ENCODE peak calls at places on chromosomes 2 and 18, in six cellular contexts. One of them, this sample, is unnamed.

GRCh38 chr2:136179602-136179975 is 61.6 kb upstream of the CXCR4 start:
- DNase-seq in upper lobe of right lung: no peak
- DNase-seq in AG09309: no peak
- DNase-seq in tibial artery: no peak
- DNase-seq in thyroid gland: no peak
- DNase-seq in H9: no peak
- DNase-seq in this sample: no peak

GRCh38 chr18:32373995-32374394 is 96.7 kb downstream of the GAREM1 start:
- DNase-seq in upper lobe of right lung: no peak
- DNase-seq in tibial artery: no peak
- DNase-seq in H9: no peak
- DNase-seq in thyroid gland: no peak
- DNase-seq in AG09309: no peak
- DNase-seq in this sample: no peak

GRCh38 chr2:159942149-159942548 is 120.3 kb downstream of the PLA2R1 start:
- DNase-seq in upper lobe of right lung: no peak
- DNase-seq in tibial artery: no peak
- DNase-seq in thyroid gland: no peak
- DNase-seq in H9: no peak
- DNase-seq in AG09309: no peak
- DNase-seq in this sample: no peak

GRCh38 chr2:173126819-173127218 is 51.2 kb downstream of the MAP3K20 start:
- DNase-seq in AG09309: no peak
- DNase-seq in thyroid gland: no peak
- DNase-seq in H9: no peak
- DNase-seq in upper lobe of right lung: no peak
- DNase-seq in tibial artery: no peak
- DNase-seq in this sample: no peak

GRCh38 chr2:234690569-234691225 is 193.8 kb upstream of the ARL4C start:
- DNase-seq in upper lobe of right lung: no peak
- DNase-seq in AG09309: no peak
- DNase-seq in H9: no peak
- DNase-seq in thyroid gland: no peak
- DNase-seq in tibial artery: no peak
- DNase-seq in this sample: no peak

GRCh38 chr2:228611171-228611570 is 429.7 kb upstream of the SPHKAP start:
- DNase-seq in upper lobe of right lung: no peak
- DNase-seq in tibial artery: no peak
- DNase-seq in H9: no peak
- DNase-seq in AG09309: no peak
- DNase-seq in thyroid gland: no peak
- DNase-seq in this sample: no peak

GRCh38 chr2:159129807-159130206 is 156.7 kb downstream of the WDSUB1 start:
- DNase-seq in tibial artery: no peak
- DNase-seq in thyroid gland: peak
- DNase-seq in AG09309: no peak
- DNase-seq in H9: no peak
- DNase-seq in upper lobe of right lung: no peak
- DNase-seq in this sample: no peak

GRCh38 chr18:50644807-50645206 is 84.9 kb downstream of the MAPK4 start:
- DNase-seq in AG09309: no peak
- DNase-seq in H9: peak
- DNase-seq in thyroid gland: no peak
- DNase-seq in tibial artery: no peak
- DNase-seq in upper lobe of right lung: no peak
- DNase-seq in this sample: no peak

GRCh38 chr2:71777946-71778345 is 324.6 kb downstream of the DYSF start:
- DNase-seq in AG09309: no peak
- DNase-seq in H9: no peak
- DNase-seq in tibial artery: no peak
- DNase-seq in upper lobe of right lung: no peak
- DNase-seq in thyroid gland: no peak
- DNase-seq in this sample: peak

GRCh38 chr2:108613261-108614042 is 79.2 kb downstream of the LIMS1 start:
- DNase-seq in H9: no peak
- DNase-seq in thyroid gland: no peak
- DNase-seq in upper lobe of right lung: no peak
- DNase-seq in tibial artery: no peak
- DNase-seq in AG09309: no peak
- DNase-seq in this sample: no peak

GRCh38 chr2:197674546-197674945 is 841 bp downstream of the RFTN2 start:
- DNase-seq in H9: no peak
- DNase-seq in AG09309: no peak
- DNase-seq in thyroid gland: no peak
- DNase-seq in upper lobe of right lung: no peak
- DNase-seq in tibial artery: no peak
- DNase-seq in this sample: no peak

GRCh38 chr2:197674060-197674459 is 1.3 kb downstream of the RFTN2 start:
- DNase-seq in thyroid gland: no peak
- DNase-seq in upper lobe of right lung: no peak
- DNase-seq in tibial artery: no peak
- DNase-seq in AG09309: no peak
- DNase-seq in H9: no peak
- DNase-seq in this sample: no peak

GRCh38 chr2:197677056-197677455 is 1.7 kb upstream of the RFTN2 start:
- DNase-seq in upper lobe of right lung: no peak
- DNase-seq in thyroid gland: no peak
- DNase-seq in H9: no peak
- DNase-seq in tibial artery: no peak
- DNase-seq in AG09309: no peak
- DNase-seq in this sample: no peak

GRCh38 chr2:197675246-197675645 is at the start of gene RFTN2:
- DNase-seq in tibial artery: no peak
- DNase-seq in H9: no peak
- DNase-seq in thyroid gland: no peak
- DNase-seq in AG09309: no peak
- DNase-seq in upper lobe of right lung: no peak
- DNase-seq in this sample: no peak

GRCh38 chr2:197675711-197676188 is 363 bp upstream of the RFTN2 start:
- DNase-seq in thyroid gland: no peak
- DNase-seq in tibial artery: peak
- DNase-seq in AG09309: peak
- DNase-seq in H9: peak
- DNase-seq in upper lobe of right lung: no peak
- DNase-seq in this sample: no peak
- TF ChIP-seq CTCF in thyroid gland: no peak
- TF ChIP-seq CTCF in tibial artery: no peak
- TF ChIP-seq CTCF in AG09309: no peak
- TF ChIP-seq CTCF in H9: no peak
- TF ChIP-seq CTCF in upper lobe of right lung: no peak
- TF ChIP-seq CTCF in this sample: peak

GRCh38 chr2:222888716-222889115 is 27.9 kb downstream of the ACSL3 start:
- DNase-seq in tibial artery: no peak
- DNase-seq in thyroid gland: no peak
- DNase-seq in AG09309: no peak
- DNase-seq in H9: no peak
- DNase-seq in upper lobe of right lung: no peak
- DNase-seq in this sample: no peak

GRCh38 chr2:222893716-222894115 is 32.9 kb downstream of the ACSL3 start:
- DNase-seq in H9: no peak
- DNase-seq in thyroid gland: no peak
- DNase-seq in AG09309: no peak
- DNase-seq in tibial artery: no peak
- DNase-seq in upper lobe of right lung: no peak
- DNase-seq in this sample: no peak

GRCh38 chr2:222895143-222895542 is 34.3 kb downstream of the ACSL3 start:
- DNase-seq in H9: no peak
- DNase-seq in AG09309: no peak
- DNase-seq in tibial artery: no peak
- DNase-seq in upper lobe of right lung: no peak
- DNase-seq in thyroid gland: no peak
- DNase-seq in this sample: no peak

GRCh38 chr2:222891890-222892289 is 31.1 kb downstream of the ACSL3 start:
- DNase-seq in H9: no peak
- DNase-seq in tibial artery: no peak
- DNase-seq in AG09309: no peak
- DNase-seq in thyroid gland: no peak
- DNase-seq in upper lobe of right lung: no peak
- DNase-seq in this sample: no peak

DNA sequence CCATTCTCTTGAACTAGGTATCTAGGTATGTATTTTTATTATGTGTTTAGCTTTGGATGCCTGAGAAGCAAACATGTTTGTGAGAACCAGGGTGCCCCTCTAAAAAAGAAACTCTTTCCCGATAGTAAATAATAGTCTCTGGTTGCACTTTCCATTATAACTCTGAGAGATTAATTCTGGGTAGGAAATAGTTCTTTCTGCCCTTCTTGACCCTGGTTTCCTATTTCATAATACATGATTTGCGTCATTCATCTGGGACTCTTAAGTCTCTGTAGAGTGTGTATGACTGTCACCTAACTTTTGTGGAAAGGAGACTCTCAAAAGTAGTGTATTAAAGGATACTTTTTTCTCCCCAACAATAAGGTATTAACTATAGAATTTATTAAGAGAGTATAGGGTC is 31.5 kb downstream of the ACSL3 start:
- DNase-seq in H9: no peak
- DNase-seq in upper lobe of right lung: no peak
- DNase-seq in tibial artery: no peak
- DNase-seq in AG09309: no peak
- DNase-seq in thyroid gland: no peak
- DNase-seq in this sample: no peak
- TF ChIP-seq CTCF in H9: no peak
- TF ChIP-seq CTCF in upper lobe of right lung: no peak
- TF ChIP-seq CTCF in tibial artery: no peak
- TF ChIP-seq CTCF in AG09309: no peak
- TF ChIP-seq CTCF in thyroid gland: no peak
- TF ChIP-seq CTCF in this sample: no peak

DNA sequence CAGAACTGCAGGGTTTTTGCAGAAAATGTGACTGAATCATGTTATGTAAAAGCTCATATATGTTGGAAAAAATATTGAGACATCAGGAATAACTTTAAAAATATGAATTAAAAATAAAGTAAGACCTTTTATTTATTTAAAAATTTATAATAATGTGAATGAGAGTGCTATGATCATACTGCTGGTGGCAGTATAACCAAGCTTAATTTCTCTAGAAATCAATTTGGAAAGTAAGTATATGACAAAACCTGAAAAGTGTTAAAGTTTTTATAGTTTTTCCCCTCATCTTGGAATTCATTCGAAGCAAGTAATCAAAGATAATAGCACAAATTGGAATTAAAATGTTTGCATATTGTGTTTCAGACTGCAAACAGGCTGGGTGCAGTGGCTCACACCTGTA is 7.5 kb downstream of the SLC39A10 start:
- DNase-seq in upper lobe of right lung: no peak
- DNase-seq in thyroid gland: no peak
- DNase-seq in tibial artery: no peak
- DNase-seq in AG09309: no peak
- DNase-seq in H9: no peak
- DNase-seq in this sample: no peak
- TF ChIP-seq CTCF in upper lobe of right lung: no peak
- TF ChIP-seq CTCF in thyroid gland: peak
- TF ChIP-seq CTCF in tibial artery: no peak
- TF ChIP-seq CTCF in AG09309: peak
- TF ChIP-seq CTCF in H9: peak
- TF ChIP-seq CTCF in this sample: no peak

GRCh38 chr2:224749136-224749535 is 33.0 kb upstream of the CCDC195 start:
- DNase-seq in thyroid gland: no peak
- DNase-seq in AG09309: no peak
- DNase-seq in tibial artery: no peak
- DNase-seq in H9: no peak
- DNase-seq in upper lobe of right lung: no peak
- DNase-seq in this sample: no peak
- TF ChIP-seq CTCF in thyroid gland: no peak
- TF ChIP-seq CTCF in AG09309: no peak
- TF ChIP-seq CTCF in tibial artery: no peak
- TF ChIP-seq CTCF in H9: peak
- TF ChIP-seq CTCF in upper lobe of right lung: no peak
- TF ChIP-seq CTCF in this sample: no peak

DNA sequence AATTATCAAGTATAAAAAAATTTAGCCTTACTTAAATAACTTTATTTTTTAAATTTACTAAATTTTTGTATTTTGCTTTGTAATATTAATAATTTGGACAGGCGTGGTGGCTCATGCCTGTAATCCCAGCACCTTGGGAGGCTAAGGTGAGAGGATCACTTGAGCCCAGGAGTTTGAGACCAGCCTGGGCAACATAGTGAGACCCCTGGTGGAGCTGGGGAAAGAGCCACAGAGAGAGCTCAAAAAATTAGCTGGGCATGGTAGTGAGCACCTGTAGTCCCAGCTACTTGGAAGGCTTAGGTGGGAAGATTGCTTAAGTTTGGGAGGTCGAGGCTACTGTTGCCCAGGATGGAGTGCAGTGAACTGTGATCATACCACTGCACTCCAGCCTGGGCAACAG is 143.5 kb downstream of the B3GNT2 start:
- DNase-seq in thyroid gland: no peak
- DNase-seq in upper lobe of right lung: no peak
- DNase-seq in AG09309: no peak
- DNase-seq in H9: no peak
- DNase-seq in tibial artery: no peak
- DNase-seq in this sample: no peak
- TF ChIP-seq CTCF in thyroid gland: no peak
- TF ChIP-seq CTCF in upper lobe of right lung: no peak
- TF ChIP-seq CTCF in AG09309: no peak
- TF ChIP-seq CTCF in H9: no peak
- TF ChIP-seq CTCF in tibial artery: no peak
- TF ChIP-seq CTCF in this sample: no peak

GRCh38 chr2:96359310-96359709 is 23.7 kb downstream of the NCAPH start:
- DNase-seq in thyroid gland: no peak
- DNase-seq in H9: no peak
- DNase-seq in upper lobe of right lung: no peak
- DNase-seq in AG09309: no peak
- DNase-seq in tibial artery: no peak
- DNase-seq in this sample: no peak
- TF ChIP-seq CTCF in thyroid gland: no peak
- TF ChIP-seq CTCF in H9: peak
- TF ChIP-seq CTCF in upper lobe of right lung: peak
- TF ChIP-seq CTCF in AG09309: no peak
- TF ChIP-seq CTCF in tibial artery: no peak
- TF ChIP-seq CTCF in this sample: no peak

GRCh38 chr2:98515571-98515927 is 70.9 kb downstream of the INPP4A start:
- DNase-seq in tibial artery: no peak
- DNase-seq in thyroid gland: no peak
- DNase-seq in upper lobe of right lung: no peak
- DNase-seq in AG09309: no peak
- DNase-seq in H9: no peak
- DNase-seq in this sample: no peak

GRCh38 chr2:98519156-98519555 is 74.5 kb downstream of the INPP4A start:
- DNase-seq in AG09309: no peak
- DNase-seq in H9: no peak
- DNase-seq in upper lobe of right lung: no peak
- DNase-seq in tibial artery: no peak
- DNase-seq in thyroid gland: peak
- DNase-seq in this sample: no peak

GRCh38 chr2:98517636-98518035 is 73.0 kb downstream of the INPP4A start:
- DNase-seq in H9: no peak
- DNase-seq in thyroid gland: no peak
- DNase-seq in tibial artery: no peak
- DNase-seq in AG09309: no peak
- DNase-seq in upper lobe of right lung: no peak
- DNase-seq in this sample: no peak

GRCh38 chr2:98519851-98520250 is 75.2 kb downstream of the INPP4A start:
- DNase-seq in thyroid gland: peak
- DNase-seq in upper lobe of right lung: no peak
- DNase-seq in AG09309: no peak
- DNase-seq in H9: no peak
- DNase-seq in tibial artery: no peak
- DNase-seq in this sample: no peak

GRCh38 chr2:98518106-98518505 is 73.4 kb downstream of the INPP4A start:
- DNase-seq in AG09309: no peak
- DNase-seq in tibial artery: no peak
- DNase-seq in H9: no peak
- DNase-seq in thyroid gland: no peak
- DNase-seq in upper lobe of right lung: no peak
- DNase-seq in this sample: no peak
- TF ChIP-seq CTCF in AG09309: peak
- TF ChIP-seq CTCF in tibial artery: no peak
- TF ChIP-seq CTCF in H9: peak
- TF ChIP-seq CTCF in thyroid gland: no peak
- TF ChIP-seq CTCF in upper lobe of right lung: peak
- TF ChIP-seq CTCF in this sample: no peak

This sample was measured in coronary artery.